ENCODE peak calls at places on chromosome 19, in six cellular contexts. Z is fibroblast of the aortic adventitia, C is tibial artery, T is heart left ventricle, D is sigmoid colon, U is K562. B is an unnamed sample.

GRCh38 chr19:32824906-32825608 is 44.5 kb downstream of the SLC7A9 start:
- DNase-seq in U (no peak), C (no peak), T (no peak), D (no peak), Z (no peak), B (no peak)

GRCh38 chr19:17089238-17089637 is 13.7 kb downstream of the MYO9B start:
- DNase-seq in Z (peak), C (no peak), T (no peak), U (no peak), D (no peak), B (no peak)

GRCh38 chr19:48844472-48844871 is 8.2 kb upstream of the HSD17B14 start:
- DNase-seq in C (no peak), Z (peak), D (no peak), T (no peak), U (peak), B (no peak)

GRCh38 chr19:35153701-35154534 is 617 bp upstream of the FXYD5 start:
- DNase-seq in C (no peak), U (peak), D (peak), Z (no peak), T (peak), B (no peak)

GRCh38 chr19:28289294-28290063 is 923.5 kb downstream of the UQCRFS1 start:
- DNase-seq in C (no peak), T (no peak), U (no peak), Z (peak), D (no peak), B (no peak)

GRCh38 chr19:6970478-6970877 is 50.8 kb downstream of the MBD3L2B start:
- DNase-seq in Z (no peak), C (no peak), U (peak), D (no peak), T (no peak), B (no peak)

GRCh38 chr19:4172861-4173473 is 9.4 kb downstream of the SIRT6 start:
- DNase-seq in U (peak), C (peak), Z (peak), T (peak), D (no peak), B (peak)

GRCh38 chr19:17874423-17875135 is 2.8 kb downstream of the SLC5A5 start:
- DNase-seq in D (no peak), C (no peak), Z (no peak), U (no peak), T (no peak), B (no peak)

GRCh38 chr19:6494438-6495036 is 7.6 kb downstream of the TUBB4A start:
- DNase-seq in Z (no peak), U (no peak), D (no peak), C (no peak), T (no peak), B (no peak)

GRCh38 chr19:33214621-33215020 is 11.0 kb downstream of the SLC7A10 start:
- DNase-seq in Z (peak), D (no peak), T (peak), U (no peak), C (no peak), B (no peak)

GRCh38 chr19:17765069-17765618 is 13.9 kb downstream of the FCHO1 start:
- DNase-seq in D (peak), U (no peak), Z (no peak), T (peak), C (peak), B (no peak)

GRCh38 chr19:14502334-14503092 is 6.6 kb upstream of the GIPC1 start:
- DNase-seq in T (no peak), C (no peak), U (no peak), D (no peak), Z (no peak), B (no peak)

GRCh38 chr19:47274891-47275865 is 493 bp downstream of the INAFM1 start:
- DNase-seq in U (peak), C (peak), D (peak), T (peak), Z (no peak), B (no peak)

GRCh38 chr19:18886972-18887371 is 9.0 kb downstream of the CERS1 start:
- DNase-seq in U (no peak), T (no peak), C (no peak), Z (no peak), D (no peak), B (no peak)

GRCh38 chr19:39275578-39275977 is 7.4 kb downstream of the IFNL2 start:
- DNase-seq in T (no peak), Z (no peak), C (no peak), D (no peak), U (no peak), B (no peak)

DNA sequence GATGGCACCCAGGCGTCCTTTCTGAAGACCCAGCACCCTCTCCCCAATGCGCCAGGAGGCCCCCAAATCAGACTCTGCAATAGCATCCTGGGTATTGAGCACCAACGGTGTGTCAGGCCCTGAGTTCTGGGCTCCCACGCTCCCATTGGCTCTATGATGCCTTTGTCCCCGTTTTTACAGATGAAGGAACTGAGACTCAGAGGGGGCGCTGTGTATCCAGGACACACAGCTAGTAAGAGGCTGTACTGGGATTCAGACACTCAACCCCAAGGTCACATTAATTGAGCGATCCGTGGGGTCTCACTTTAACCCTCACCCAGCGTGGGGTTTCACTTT is 42.5 kb downstream of the CYP4F22 start:
- DNase-seq in Z (no peak), T (no peak), C (no peak), D (no peak), U (peak), B (no peak)
- TF ChIP-seq CTCF in Z (no peak), T (no peak), C (no peak), D (no peak), U (no peak), B (no peak)

DNA sequence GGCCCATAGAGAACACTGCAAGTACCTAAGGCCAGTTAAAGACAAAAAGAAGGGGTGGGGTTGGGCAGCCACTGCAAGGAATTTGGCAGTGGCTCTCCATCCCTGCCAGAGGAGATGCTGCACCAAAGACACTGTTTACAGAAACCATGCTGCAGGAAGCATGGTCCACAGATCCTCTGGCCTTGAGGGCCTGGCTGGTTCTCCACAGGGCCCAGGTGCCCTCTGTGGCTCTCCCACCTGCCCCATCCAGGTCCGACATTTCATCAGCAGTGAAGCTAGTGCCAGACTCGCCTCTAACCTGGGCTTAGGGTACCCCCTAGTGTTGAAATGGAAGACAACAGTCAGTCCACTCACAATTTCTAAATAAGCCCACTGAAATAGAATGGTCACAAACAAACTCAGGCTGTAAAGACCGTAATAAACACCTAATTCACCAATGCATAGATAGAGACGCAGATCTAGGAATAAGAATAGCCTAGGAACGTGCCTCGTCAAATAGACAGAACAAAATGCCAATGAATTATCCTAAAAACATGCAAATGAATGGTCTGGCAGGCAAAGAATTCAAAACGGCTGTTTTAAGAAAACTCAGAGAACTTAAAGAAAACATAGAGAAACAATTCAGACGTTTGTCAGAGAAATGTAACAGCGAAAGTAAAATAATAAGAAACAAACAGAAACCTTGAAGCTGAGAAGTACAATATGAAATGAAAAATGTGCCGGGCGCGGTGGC is 23.3 kb downstream of the LYPD4 start:
- DNase-seq in U (peak), C (no peak), T (no peak), D (no peak), Z (peak), B (no peak)
- TF ChIP-seq CTCF in U (peak), C (no peak), T (peak), D (no peak), Z (peak), B (peak)

DNA sequence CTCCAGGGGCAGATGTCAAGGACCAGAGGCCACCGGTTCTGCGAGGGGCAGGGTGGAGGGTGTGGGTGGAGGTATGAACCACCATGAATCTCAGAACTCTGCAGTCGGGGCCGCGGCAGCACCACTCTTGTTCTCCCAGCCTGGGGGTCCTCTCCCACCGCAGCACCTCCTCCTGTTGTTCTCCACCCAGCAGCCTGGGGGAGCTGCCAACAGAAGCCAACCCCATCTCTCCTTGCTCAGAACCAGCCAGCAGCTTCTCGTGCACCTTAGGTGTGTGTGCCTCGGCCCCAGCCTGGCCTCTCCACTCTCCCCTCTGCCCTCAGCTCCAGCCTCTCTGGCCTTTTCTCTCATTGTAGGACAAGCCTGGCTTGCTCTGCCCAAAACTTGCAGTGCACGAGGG is 31.9 kb upstream of the CCNE1 start:
- DNase-seq in Z (no peak), T (no peak), C (no peak), D (no peak), U (no peak), B (no peak)
- TF ChIP-seq CTCF in Z (no peak), T (no peak), C (no peak), D (no peak), U (peak), B (no peak)

GRCh38 chr19:10566408-10566657 is 523 bp upstream of the KRI1 start:
- DNase-seq in U (no peak), T (no peak), D (no peak), C (no peak), Z (no peak), B (no peak)

GRCh38 chr19:10567696-10568443 is 909 bp downstream of the CDKN2D start:
- DNase-seq in Z (no peak), T (no peak), U (no peak), C (no peak), D (no peak), B (no peak)

GRCh38 chr19:10566658-10567410 is 1.0 kb upstream of the KRI1 start:
- DNase-seq in D (no peak), T (no peak), Z (no peak), U (no peak), C (no peak), B (no peak)

GRCh38 chr19:10565028-10565566 is 713 bp downstream of the KRI1 start:
- DNase-seq in D (peak), Z (no peak), U (peak), C (peak), T (no peak), B (no peak)

DNA sequence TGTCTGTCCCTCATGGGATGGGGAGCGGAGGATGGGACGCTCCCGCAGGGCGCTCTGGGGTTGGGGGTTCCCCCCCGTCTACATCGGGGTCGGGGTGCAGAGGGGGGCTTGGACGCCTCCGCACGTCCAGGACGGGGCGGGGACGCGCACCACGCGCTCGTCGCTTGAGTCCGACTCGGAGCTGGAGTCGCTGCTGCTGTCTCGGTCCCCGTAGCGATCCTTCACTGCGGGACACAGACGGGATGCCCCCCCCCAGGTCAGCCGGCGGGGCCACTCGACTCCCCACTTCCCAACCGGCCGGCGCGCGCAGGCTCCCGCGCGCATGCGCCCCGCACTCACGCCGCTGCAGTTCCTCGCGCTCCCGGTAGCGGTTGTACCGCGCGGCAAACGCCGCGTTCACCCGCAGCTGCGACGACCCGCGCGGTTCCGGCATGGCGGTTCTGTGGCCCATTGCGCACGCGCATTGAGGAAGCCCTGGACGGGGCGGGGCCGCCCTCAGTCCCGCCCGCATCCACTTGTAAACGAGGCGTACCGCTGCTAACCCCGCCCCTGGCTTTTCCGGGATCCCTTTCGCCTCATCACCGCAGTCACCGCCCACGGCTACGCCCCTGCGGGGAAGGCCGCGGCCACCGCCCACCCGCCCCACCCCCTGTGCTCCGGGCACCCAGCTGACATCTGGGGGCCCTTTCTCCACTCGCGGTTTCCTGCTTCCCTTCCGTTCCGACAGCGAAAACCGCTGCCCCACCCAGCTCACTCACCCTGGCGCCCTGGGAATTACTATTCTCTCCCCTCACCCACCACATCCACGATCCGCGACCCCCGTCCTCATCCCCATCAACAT is at the start of gene KRI1:
- DNase-seq in U (peak), Z (peak), D (peak), T (peak), C (peak), B (peak)
- TF ChIP-seq CTCF in U (peak), Z (peak), D (no peak), T (no peak), C (peak), B (peak)

DNA sequence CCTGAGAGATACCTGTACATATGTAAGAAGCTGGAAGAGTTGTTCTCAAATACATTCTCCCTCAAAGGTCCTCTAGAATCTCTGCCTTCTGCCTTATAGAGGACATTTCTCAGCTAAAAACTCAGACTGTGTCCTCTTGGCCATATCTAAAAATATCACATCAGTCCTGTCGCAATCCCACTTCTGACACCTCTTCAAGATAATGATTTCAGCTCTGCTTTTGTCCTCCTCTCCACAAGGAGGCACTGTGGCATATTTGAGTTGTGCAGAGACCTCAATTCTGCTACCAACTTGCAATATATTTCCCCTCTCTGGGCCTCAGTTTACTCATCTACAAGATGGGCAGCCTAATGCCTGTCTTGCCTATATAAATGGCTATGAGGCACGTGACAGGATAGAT is 16.6 kb downstream of the ADAMTS10 start:
- DNase-seq in U (no peak), C (no peak), D (no peak), T (no peak), Z (peak), B (no peak)
- TF ChIP-seq CTCF in U (no peak), C (peak), D (no peak), T (peak), Z (peak), B (peak)

B was measured in osteocyte.